ENCODE peak calls at places on chromosomes 11 and 22, in seven cellular contexts. V is activated naive CD4-positive, alpha-beta T cell treated with Interleukin-2 at 50 U/mL for 16 hours; O is upper lobe of right lung; L is NCI-H1105; T is iris pigment epithelial cell; U is NCI-H2081; D is activated T-helper 1 cell treated with anti-CD3 and anti-CD28 coated beads, Interleukin-12 subunit alpha, Interleukin-12 subunit beta, Interleukin-2, Interleukin-4 antibody, amounts not matched to agents 30 ng/mL and 10 ng/mL and 1 ng/mL, durations not matched to agents 14 hours and 24 hours and 36 hours. R is an unnamed sample.

GRCh38 chr11:37110383-37110782 is 512.3 kb upstream of the RAG2 start:
- DNase-seq in V (no peak), O (no peak), L (no peak), T (no peak), U (no peak), D (no peak), R (no peak)

GRCh38 chr11:122230387-122230760 is 114.4 kb upstream of the BLID start:
- DNase-seq in V (no peak), O (no peak), L (no peak), T (no peak), U (no peak), D (no peak), R (no peak)

GRCh38 chr22:43867839-43868652 is 5.7 kb upstream of the SULT4A1 start:
- DNase-seq in V (peak; percentile 9), O (peak; percentile 81), L (no peak), T (peak; percentile 45), U (no peak), D (peak; percentile 9), R (no peak)

GRCh38 chr22:45537734-45538181 is 35.1 kb downstream of the FBLN1 start:
- DNase-seq in V (no peak), O (no peak), L (peak; percentile 88), T (peak; percentile 85), U (peak; percentile 81), D (no peak), R (no peak)

GRCh38 chr11:110728883-110729282 is 16.6 kb upstream of the ARHGAP20 start:
- DNase-seq in V (no peak), O (no peak), L (no peak), T (peak; percentile 49), U (no peak), D (no peak), R (no peak)

GRCh38 chr11:115197433-115197832 is 306.8 kb downstream of the CADM1 start:
- DNase-seq in V (no peak), O (no peak), L (no peak), T (no peak), U (no peak), D (no peak), R (no peak)

GRCh38 chr11:32884770-32885384 is 7.7 kb upstream of the QSER1 start:
- DNase-seq in V (no peak), O (no peak), L (no peak), T (peak; percentile 40), U (peak; percentile 14), D (no peak), R (no peak)

GRCh38 chr22:44242946-44243724 is 62.4 kb downstream of the PARVG start:
- DNase-seq in V (no peak), O (no peak), L (no peak), T (no peak), U (no peak), D (no peak), R (no peak)

GRCh38 chr11:66222358-66223149 is 45.9 kb upstream of the RAB1B start:
- DNase-seq in V (peak; percentile 94), O (peak; percentile 93), L (peak; percentile 93), T (peak; percentile 90), U (peak; percentile 91), D (peak; percentile 92), R (peak; percentile 89)

GRCh38 chr11:16093889-16094653 is 262.3 kb downstream of the SOX6 start:
- DNase-seq in V (no peak), O (no peak), L (no peak), T (no peak), U (no peak), D (no peak), R (no peak)

GRCh38 chr11:1251236-1251770 is 28.4 kb downstream of the MUC5B start:
- DNase-seq in V (no peak), O (no peak), L (no peak), T (no peak), U (no peak), D (no peak), R (no peak)

GRCh38 chr11:120194166-120194565 is 16.7 kb upstream of the OAF start:
- DNase-seq in V (no peak), O (no peak), L (no peak), T (no peak), U (no peak), D (no peak), R (no peak)

GRCh38 chr22:20080776-20081654 is 974 bp downstream of the DGCR8 start:
- DNase-seq in V (peak; percentile 15), O (no peak), L (no peak), T (peak; percentile 70), U (peak; percentile 51), D (no peak), R (no peak)

GRCh38 chr11:121366970-121367369 is 74.4 kb downstream of the SC5D start:
- DNase-seq in V (no peak), O (no peak), L (no peak), T (no peak), U (no peak), D (no peak), R (no peak)

GRCh38 chr22:39183991-39184585 is 31.6 kb upstream of the CBX7 start:
- DNase-seq in V (no peak), O (peak; percentile 62), L (no peak), T (peak; percentile 84), U (no peak), D (no peak), R (no peak)

GRCh38 chr22:30204015-30204741 is 42.4 kb downstream of the LIF start:
- DNase-seq in V (no peak), O (no peak), L (no peak), T (no peak), U (no peak), D (no peak), R (no peak)